ENCODE peak calls at places on chromosome 18, in six cellular contexts. Q is progenitor cell of endocrine pancreas, H is cardiac muscle cell, X is HepG2, L is cardiac fibroblast, J is body of pancreas. F is an unnamed sample.

GRCh38 chr18:58221060-58221725 is 177.2 kb downstream of the NEDD4L start:
- DNase-seq in Q (no peak), J (peak), X (peak), L (peak), H (peak), F (no peak)

GRCh38 chr18:45241982-45242565 is 373.2 kb upstream of the SLC14A2 start:
- DNase-seq in X (no peak), J (no peak), L (no peak), H (no peak), Q (no peak), F (no peak)

GRCh38 chr18:57891707-57892391 is 88.7 kb upstream of the ATP8B1 start:
- DNase-seq in H (no peak), X (no peak), J (no peak), Q (no peak), L (no peak), F (no peak)

GRCh38 chr18:59233017-59233410 is 13.1 kb downstream of the GRP start:
- DNase-seq in L (peak), Q (no peak), J (no peak), H (no peak), X (no peak), F (no peak)

GRCh38 chr18:10099539-10100140 is 185.8 kb downstream of the VAPA start:
- DNase-seq in Q (no peak), H (no peak), X (no peak), L (peak), J (no peak), F (no peak)

GRCh38 chr18:28134774-28135173 is 42.2 kb downstream of the CDH2 start:
- DNase-seq in J (no peak), L (no peak), H (no peak), X (no peak), Q (no peak), F (no peak)

GRCh38 chr18:12657048-12657848 is 659 bp downstream of the SPIRE1 start:
- DNase-seq in Q (peak), X (no peak), L (peak), H (peak), J (peak), F (peak)

GRCh38 chr18:47215554-47216138 is 35.8 kb downstream of the SKOR2 start:
- DNase-seq in H (peak), Q (peak), J (peak), L (peak), X (peak), F (no peak)

GRCh38 chr18:13726972-13727331 is 479 bp downstream of the RNMT start:
- DNase-seq in H (peak), J (peak), L (peak), X (peak), Q (peak), F (peak)

GRCh38 chr18:34744569-34744968 is 34.5 kb downstream of the DTNA start:
- DNase-seq in L (no peak), X (no peak), Q (no peak), J (no peak), H (peak), F (no peak)

GRCh38 chr18:75003764-75004690 is 204.9 kb downstream of the PTGR3 start:
- DNase-seq in H (peak), L (peak), Q (no peak), J (no peak), X (no peak), F (no peak)

GRCh38 chr18:3305354-3305762 is 43.4 kb downstream of the MYL12B start:
- DNase-seq in H (peak), X (no peak), Q (no peak), L (peak), J (no peak), F (no peak)

GRCh38 chr18:78830161-78830560 is 149.5 kb upstream of the SALL3 start:
- DNase-seq in H (no peak), X (no peak), Q (no peak), L (no peak), J (no peak), F (no peak)

GRCh38 chr18:69626643-69627242 is 226.1 kb downstream of the DOK6 start:
- DNase-seq in J (no peak), Q (no peak), H (no peak), X (no peak), L (no peak), F (no peak)

GRCh38 chr18:77098033-77098432 is 34.5 kb downstream of the MBP start:
- DNase-seq in Q (no peak), H (peak), J (no peak), L (no peak), X (no peak), F (no peak)

GRCh38 chr18:54957295-54957694 is 2.0 kb downstream of the CCDC68 start:
- DNase-seq in X (peak), H (no peak), J (no peak), Q (no peak), L (peak), F (no peak)

GRCh38 chr18:76131738-76132137 is 363.3 kb downstream of the ZNF516 start:
- DNase-seq in H (no peak), J (no peak), Q (no peak), X (no peak), L (no peak), F (no peak)

GRCh38 chr18:42781298-42781815 is 334.1 kb downstream of the RIT2 start:
- DNase-seq in X (no peak), H (no peak), Q (no peak), J (no peak), L (no peak), F (no peak)

GRCh38 chr18:3177902-3178687 is 41.7 kb downstream of the MYOM1 start:
- DNase-seq in Q (no peak), J (no peak), X (no peak), H (peak), L (peak), F (peak)

GRCh38 chr18:44988821-44989587 is 308.3 kb downstream of the SETBP1 start:
- DNase-seq in H (peak), X (no peak), Q (no peak), J (no peak), L (peak), F (no peak)

GRCh38 chr18:75658330-75658729 is 230.8 kb upstream of the SMIM21 start:
- DNase-seq in L (no peak), H (no peak), X (no peak), J (no peak), Q (no peak), F (no peak)

GRCh38 chr18:74284501-74285004 is 7.2 kb downstream of the CYB5A start:
- DNase-seq in J (no peak), X (no peak), H (peak), Q (no peak), L (no peak), F (no peak)

GRCh38 chr18:58186258-58186948 is 142.4 kb downstream of the NEDD4L start:
- DNase-seq in L (peak), X (no peak), Q (no peak), H (peak), J (peak), F (no peak)

GRCh38 chr18:3607309-3608098 is 157.5 kb downstream of the TGIF1 start:
- DNase-seq in Q (no peak), H (no peak), L (no peak), J (no peak), X (no peak), F (no peak)

GRCh38 chr18:2111456-2111855 is 459.8 kb downstream of the METTL4 start:
- DNase-seq in X (no peak), H (peak), J (no peak), L (peak), Q (no peak), F (no peak)

GRCh38 chr18:67783215-67783946 is 266.9 kb upstream of the DSEL start:
- DNase-seq in X (no peak), H (peak), L (peak), Q (no peak), J (no peak), F (no peak)

GRCh38 chr18:12765127-12765526 is 62.3 kb downstream of the PSMG2 start:
- DNase-seq in X (no peak), H (no peak), Q (no peak), L (no peak), J (no peak), F (no peak)

DNA sequence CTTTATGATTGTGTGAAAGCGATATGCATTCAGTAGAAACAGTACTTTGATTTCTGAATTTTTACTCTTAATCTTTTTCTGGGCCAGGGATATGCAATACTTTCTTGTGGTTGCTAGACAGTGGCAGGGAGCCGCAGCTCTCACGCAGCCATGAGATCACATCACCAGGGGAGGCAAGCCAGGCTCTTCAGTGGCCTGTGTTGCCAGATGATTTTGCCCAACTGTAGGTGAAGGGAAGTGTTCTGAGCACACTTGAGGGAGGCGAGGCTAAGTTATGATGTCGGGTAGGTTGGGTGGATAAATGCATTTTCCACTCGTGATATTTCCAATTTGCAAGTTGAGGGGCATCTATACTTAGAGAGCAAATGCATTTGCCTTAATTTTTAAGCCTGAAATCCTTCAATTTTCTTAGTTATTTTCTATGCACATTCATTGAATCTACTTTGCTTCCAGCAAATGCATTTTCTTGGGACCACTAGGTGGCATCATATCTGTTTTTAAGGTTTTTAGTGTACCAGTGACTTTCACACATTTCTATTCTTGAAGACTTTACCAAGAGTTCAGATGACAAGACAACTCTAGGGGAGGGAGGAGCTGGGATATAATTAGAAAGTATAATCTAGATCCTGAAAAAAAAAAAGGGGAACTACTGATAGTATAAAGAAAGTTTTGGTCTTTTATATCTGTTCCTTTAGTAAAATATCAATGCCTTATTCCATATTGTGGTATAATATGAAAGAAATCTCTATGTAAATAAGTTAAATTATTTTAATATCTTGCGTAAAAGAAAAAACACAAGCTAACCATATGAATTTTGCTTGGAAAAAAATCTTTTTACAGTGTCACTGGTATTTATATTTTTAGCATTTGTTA is 643.3 kb downstream of the SOCS6 start:
- DNase-seq in Q (no peak), L (peak), X (peak), H (peak), J (no peak), F (no peak)
- TF ChIP-seq CTCF in Q (peak), L (peak), X (peak), H (peak), J (peak), F (peak)

DNA sequence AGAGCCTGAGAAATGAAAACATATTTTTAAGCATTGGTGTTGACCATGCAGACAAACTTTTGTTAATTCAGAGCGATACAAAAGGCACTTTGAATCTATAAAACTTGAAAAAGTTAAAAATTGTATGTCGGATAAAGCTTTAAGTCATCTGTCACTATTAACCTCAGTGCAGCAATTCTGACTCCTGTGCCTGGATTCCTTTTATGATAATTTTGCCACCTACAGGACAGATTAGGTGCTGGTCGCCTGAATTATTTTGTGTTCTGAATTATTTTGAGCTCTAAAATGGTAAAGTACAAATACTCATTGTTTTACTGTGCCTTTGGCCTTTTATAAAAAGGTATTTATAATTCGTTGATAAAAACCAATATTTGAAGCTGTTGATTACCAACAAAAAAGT is 19.4 kb upstream of the RNF138 start:
- DNase-seq in L (no peak), J (no peak), X (peak), H (peak), Q (no peak), F (no peak)
- TF ChIP-seq CTCF in L (peak), J (peak), X (peak), H (peak), Q (peak), F (no peak)

GRCh38 chr18:52422985-52423601 is 83.1 kb downstream of the DCC start:
- DNase-seq in X (no peak), L (no peak), H (no peak), Q (no peak), J (no peak), F (no peak)
- TF ChIP-seq CTCF in X (no peak), L (no peak), H (no peak), Q (peak), J (peak), F (no peak)

DNA sequence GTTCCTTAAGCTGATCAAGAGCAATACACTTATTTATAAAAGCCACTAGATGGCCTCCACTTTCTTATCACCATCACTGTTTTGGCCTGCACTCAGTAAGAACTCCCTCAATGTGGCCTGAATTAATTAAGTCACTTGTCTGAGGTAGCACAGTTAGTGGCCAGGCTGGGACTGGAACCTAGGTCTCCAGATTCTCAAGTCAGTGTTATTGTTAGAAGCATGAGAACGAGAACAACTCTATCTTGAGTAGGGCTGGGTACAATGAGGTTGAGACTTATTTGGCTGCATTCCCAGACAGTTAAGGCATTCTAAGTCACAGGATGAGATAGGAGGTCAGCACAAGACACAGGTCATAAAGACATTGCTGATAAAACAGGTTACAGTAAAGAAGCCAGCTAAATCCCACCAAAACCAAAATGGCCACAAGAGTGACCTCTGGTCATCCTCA is 115.8 kb downstream of the SS18 start:
- DNase-seq in H (no peak), L (no peak), Q (no peak), J (no peak), X (no peak), F (no peak)
- TF ChIP-seq CTCF in H (no peak), L (no peak), Q (no peak), J (no peak), X (no peak), F (no peak)

GRCh38 chr18:66497351-66497750 is 106.5 kb downstream of the CDH19 start:
- DNase-seq in X (no peak), H (no peak), Q (no peak), L (no peak), J (no peak), F (no peak)

DNA sequence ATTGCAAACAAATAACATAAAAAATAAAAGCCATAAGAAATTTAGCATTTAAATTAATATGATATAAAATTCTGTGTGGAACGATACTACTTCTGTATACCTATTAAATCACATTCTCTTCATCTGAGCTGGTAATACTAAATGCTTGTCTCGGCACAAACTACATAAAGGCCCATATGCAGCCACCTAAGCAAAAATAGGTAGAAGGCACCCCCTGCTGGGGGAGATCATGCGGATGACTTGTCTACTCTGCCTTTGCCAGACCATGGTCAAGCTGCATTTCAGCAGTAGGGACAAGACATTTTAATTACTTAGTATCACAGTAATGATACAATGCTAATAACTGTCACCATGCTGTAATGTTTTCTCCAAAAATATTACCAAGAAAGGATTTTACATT is 108.0 kb downstream of the CDH19 start:
- DNase-seq in Q (peak), H (peak), X (peak), L (peak), J (peak), F (no peak)
- TF ChIP-seq CTCF in Q (peak), H (peak), X (peak), L (peak), J (peak), F (no peak)

GRCh38 chr18:33404244-33404873 is 36.2 kb downstream of the CCDC178 start:
- DNase-seq in L (peak), J (no peak), H (peak), X (no peak), Q (no peak), F (no peak)
- TF ChIP-seq CTCF in L (peak), J (peak), H (peak), X (no peak), Q (peak), F (no peak)

DNA sequence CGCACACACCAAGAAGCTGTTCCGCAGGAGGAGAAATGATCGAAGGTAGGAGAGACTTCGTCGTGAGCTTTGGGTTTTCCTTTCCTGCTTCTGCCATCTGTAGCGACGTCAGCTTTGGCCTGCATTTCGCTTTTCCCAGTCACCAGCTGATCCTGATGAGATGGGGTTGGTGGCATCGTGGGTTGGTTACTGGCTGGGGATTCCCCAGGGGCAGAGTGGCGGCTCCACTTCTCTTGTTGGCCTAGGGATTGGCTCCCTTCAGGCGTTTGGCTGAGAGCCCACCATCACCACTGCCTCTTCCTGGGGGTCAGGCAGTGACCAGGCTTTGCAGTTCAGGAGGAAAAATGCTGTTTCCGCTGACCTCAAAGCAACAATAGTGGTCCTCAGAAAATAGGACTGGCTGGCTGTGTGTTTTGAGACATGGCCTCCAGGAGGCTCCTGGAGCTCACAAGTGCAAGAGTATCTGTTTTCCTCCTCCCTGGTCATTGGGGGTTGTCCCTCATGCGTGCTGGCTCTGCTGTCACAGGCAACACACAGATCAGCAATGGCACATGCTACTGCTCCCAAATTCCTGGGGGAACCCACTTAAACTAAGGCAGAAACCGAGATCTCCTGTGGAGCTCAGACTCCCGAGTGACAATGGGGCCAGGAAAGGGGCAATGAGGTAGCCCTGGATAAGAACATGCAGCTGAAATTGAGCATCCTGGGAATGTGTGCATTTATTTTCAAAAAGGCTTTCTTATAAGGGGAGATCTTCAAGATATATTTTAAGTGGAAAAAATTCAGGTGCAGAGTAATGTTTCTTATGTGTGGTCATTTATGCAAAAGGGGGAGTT is 173.0 kb downstream of the CTIF start:
- DNase-seq in J (no peak), X (peak), L (peak), H (peak), Q (peak), F (no peak)
- TF ChIP-seq CTCF in J (peak), X (peak), L (peak), H (peak), Q (peak), F (peak)

GRCh38 chr18:7566244-7566586 is 901 bp upstream of the PTPRM start:
- DNase-seq in H (no peak), X (no peak), L (no peak), J (no peak), Q (no peak), F (no peak)

GRCh38 chr18:7566587-7567486 is at the start of gene PTPRM:
- DNase-seq in X (peak), H (peak), J (peak), L (peak), Q (peak), F (peak)

GRCh38 chr18:7567487-7568425 is 640 bp downstream of the PTPRM start:
- DNase-seq in J (peak), L (peak), Q (peak), X (no peak), H (peak), F (peak)

GRCh38 chr18:7565677-7566076 is 1.4 kb upstream of the PTPRM start:
- DNase-seq in J (no peak), Q (no peak), L (no peak), H (no peak), X (no peak), F (no peak)

GRCh38 chr18:7568426-7568825 is 1.3 kb downstream of the PTPRM start:
- DNase-seq in X (peak), Q (peak), L (peak), J (peak), H (peak), F (peak)
- TF ChIP-seq CTCF in X (peak), Q (peak), L (peak), J (peak), H (peak), F (no peak)